ENCODE peak calls at places on chromosomes 3 and 15, in four cellular contexts. U is progenitor cell of endocrine pancreas, O is neural crest cell, C is brain microvascular endothelial cell. J is an unnamed sample.

GRCh38 chr15:62549345-62549970 is 384.4 kb upstream of the C2CD4B start:
- DNase-seq in O (peak), U (no peak), C (peak), J (peak)

GRCh38 chr15:86756688-86757087 is 677.0 kb downstream of the AGBL1 start:
- DNase-seq in O (no peak), U (no peak), C (no peak), J (no peak)

GRCh38 chr3:184016820-184017671 is 638 bp downstream of the ABCC5 start:
- DNase-seq in O (peak), C (no peak), U (peak), J (peak)

GRCh38 chr3:182869059-182869458 is 75.8 kb downstream of the ATP11B start:
- DNase-seq in O (no peak), C (no peak), U (no peak), J (no peak)

GRCh38 chr15:60130398-60130797 is 126.3 kb downstream of the FOXB1 start:
- DNase-seq in U (no peak), O (no peak), C (no peak), J (no peak)

GRCh38 chr15:30991301-30992072 is at the start of gene MTMR10:
- DNase-seq in U (peak), C (peak), O (peak), J (peak)

GRCh38 chr3:99633887-99634558 is 4.4 kb upstream of the COL8A1 start:
- DNase-seq in O (no peak), C (no peak), U (no peak), J (no peak)

GRCh38 chr15:81256916-81257315 is 60.2 kb downstream of the IL16 start:
- DNase-seq in U (no peak), O (no peak), C (no peak), J (peak)

GRCh38 chr3:178097576-178097975 is 438.7 kb upstream of the KCNMB2 start:
- DNase-seq in U (no peak), O (no peak), C (peak), J (peak)

GRCh38 chr3:16888785-16889607 is 4.2 kb downstream of the PLCL2 start:
- DNase-seq in O (no peak), C (no peak), U (no peak), J (no peak)

GRCh38 chr15:44340410-44340809 is 51.9 kb downstream of the GOLM2 start:
- DNase-seq in U (no peak), C (peak), O (no peak), J (peak)

GRCh38 chr15:63192604-63193206 is 3.3 kb downstream of the RAB8B start:
- DNase-seq in U (no peak), C (no peak), O (no peak), J (no peak)

GRCh38 chr15:48001393-48002059 is 119.3 kb upstream of the SLC24A5 start:
- DNase-seq in C (no peak), U (no peak), O (no peak), J (no peak)

GRCh38 chr3:147427796-147428195 is 18.6 kb downstream of the ZIC1 start:
- DNase-seq in C (no peak), O (no peak), U (no peak), J (no peak)

GRCh38 chr3:32606277-32606676 is 35.6 kb upstream of the DYNC1LI1 start:
- DNase-seq in O (no peak), U (no peak), C (no peak), J (no peak)

GRCh38 chr3:185630182-185630622 is 44.1 kb downstream of the SENP2 start:
- DNase-seq in U (no peak), O (no peak), C (peak), J (peak)

GRCh38 chr15:60962087-60962486 is 267.0 kb downstream of the RORA start:
- DNase-seq in U (no peak), O (no peak), C (no peak), J (no peak)

GRCh38 chr15:38130739-38131498 is 121.7 kb upstream of the SPRED1 start:
- DNase-seq in C (peak), O (no peak), U (no peak), J (peak)

GRCh38 chr3:181838940-181839914 is 127.5 kb downstream of the SOX2 start:
- DNase-seq in O (no peak), C (no peak), U (peak), J (no peak)

GRCh38 chr3:73805435-73805834 is 180.7 kb upstream of the PDZRN3 start:
- DNase-seq in C (no peak), O (no peak), U (no peak), J (no peak)

GRCh38 chr3:160379628-160380214 is 19.3 kb downstream of the IFT80 start:
- DNase-seq in O (no peak), C (no peak), U (no peak), J (no peak)

GRCh38 chr3:80550154-80550553 is 782.4 kb upstream of the ROBO1 start:
- DNase-seq in U (no peak), O (no peak), C (no peak), J (no peak)

GRCh38 chr3:45491344-45491743 is 103.0 kb downstream of the LARS2 start:
- DNase-seq in O (no peak), U (no peak), C (no peak), J (no peak)

GRCh38 chr3:196572389-196572788 is 3.9 kb downstream of the FBXO45 start:
- DNase-seq in U (no peak), C (no peak), O (no peak), J (no peak)

GRCh38 chr15:52020253-52021085 is 1.4 kb downstream of the MAPK6 start:
- DNase-seq in C (no peak), U (no peak), O (no peak), J (peak)

GRCh38 chr3:32839714-32840085 is 21.9 kb downstream of the TRIM71 start:
- DNase-seq in U (no peak), C (no peak), O (no peak), J (no peak)

GRCh38 chr15:42042602-42043400 is 22.0 kb upstream of the PLA2G4E start:
- DNase-seq in C (no peak), U (no peak), O (no peak), J (no peak)

GRCh38 chr3:31802981-31803380 is 178.1 kb downstream of the OSBPL10 start:
- DNase-seq in O (no peak), C (no peak), U (no peak), J (no peak)

GRCh38 chr15:68042855-68043222 is 11.3 kb upstream of the PIAS1 start:
- DNase-seq in O (no peak), U (no peak), C (no peak), J (no peak)

GRCh38 chr3:136070334-136070733 is 104.8 kb downstream of the PPP2R3A start:
- DNase-seq in O (no peak), C (peak), U (no peak), J (peak)

GRCh38 chr3:184679056-184679502 is 32.8 kb downstream of the MAGEF1 start:
- DNase-seq in O (peak), C (no peak), U (no peak), J (no peak)

GRCh38 chr15:68518046-68518445 is 60.7 kb upstream of the CORO2B start:
- DNase-seq in O (no peak), U (no peak), C (no peak), J (no peak)

GRCh38 chr3:40104441-40104840 is 205.1 kb upstream of the EIF1B start:
- DNase-seq in O (no peak), C (no peak), U (no peak), J (no peak)

GRCh38 chr3:40108643-40109042 is 200.9 kb upstream of the EIF1B start:
- DNase-seq in O (no peak), U (no peak), C (no peak), J (no peak)

GRCh38 chr3:40109641-40110490 is 199.6 kb upstream of the EIF1B start:
- DNase-seq in O (no peak), C (no peak), U (no peak), J (peak)
- TF ChIP-seq CTCF in O (peak), C (peak), U (peak), J (peak)

DNA sequence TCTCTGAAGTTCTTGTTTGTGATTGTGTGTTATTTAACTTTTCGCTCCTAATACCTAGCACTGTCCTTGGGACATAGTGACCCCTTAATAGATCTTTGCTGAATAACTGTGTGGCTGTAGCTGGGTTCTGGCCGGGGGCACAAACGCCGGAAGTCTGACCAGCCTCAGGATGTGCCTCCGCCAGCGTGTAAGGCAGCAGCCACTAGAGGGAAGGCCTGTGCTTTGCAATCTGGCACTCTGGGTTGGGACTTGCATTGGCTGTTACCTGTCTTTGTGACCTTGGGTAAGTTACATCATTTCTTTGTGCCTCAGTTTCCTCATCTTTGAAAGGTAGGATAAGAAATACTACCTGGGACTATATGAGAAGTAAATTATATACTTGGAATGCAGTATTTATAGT is 158.7 kb downstream of the GHSR start:
- DNase-seq in C (no peak), U (no peak), O (no peak), J (no peak)
- TF ChIP-seq CTCF in C (peak), U (peak), O (peak), J (no peak)

GRCh38 chr3:70065666-70066253 is 66.2 kb downstream of the SAMMSON start:
- DNase-seq in O (peak), C (no peak), U (no peak), J (no peak)
- TF ChIP-seq CTCF in O (peak), C (peak), U (peak), J (no peak)

GRCh38 chr3:90092994-90093393 is 985.6 kb downstream of the EPHA3 start:
- DNase-seq in C (peak), U (no peak), O (no peak), J (peak)
- TF ChIP-seq CTCF in C (peak), U (peak), O (peak), J (peak)

GRCh38 chr3:11211531-11212300 is 57.4 kb downstream of the HRH1 start:
- DNase-seq in O (no peak), C (no peak), U (no peak), J (no peak)
- TF ChIP-seq CTCF in O (no peak), C (peak), U (no peak), J (peak)

J was measured in foreskin fibroblast.